ENCODE peak calls at places on chromosomes 3 and 15, in four cellular contexts. E, W, H and Z are unnamed samples.

GRCh38 chr3:71566776-71567175 is 16.8 kb downstream of the FOXP1 start:
- DNase-seq in W (no peak), H (no peak), E (no peak), Z (no peak)

GRCh38 chr3:34843479-34843870 is 795.9 kb upstream of the ARPP21 start:
- DNase-seq in H (no peak), W (no peak), E (no peak), Z (no peak)

GRCh38 chr15:40014390-40014789 is 24.6 kb downstream of the SRP14 start:
- DNase-seq in E (no peak), H (no peak), W (no peak), Z (no peak)

GRCh38 chr3:150345021-150345538 is 63.0 kb upstream of the TSC22D2 start:
- DNase-seq in E (peak; percentile 98), H (no peak), W (no peak), Z (no peak)

GRCh38 chr3:44981751-44982150 is 5.7 kb downstream of the EXOSC7 start:
- DNase-seq in W (no peak), H (no peak), E (no peak), Z (no peak)

GRCh38 chr15:73051811-73052678 is at the start of gene NEO1:
- DNase-seq in E (peak; percentile 29), W (no peak), H (peak; percentile 97), Z (peak; percentile 89)

GRCh38 chr3:186035277-186035676 is 73.6 kb downstream of the ETV5 start:
- DNase-seq in E (no peak), H (no peak), W (no peak), Z (no peak)

GRCh38 chr3:46977811-46978195 is 1.3 kb upstream of the CCDC12 start:
- DNase-seq in W (no peak), E (no peak), H (no peak), Z (no peak)

GRCh38 chr3:38473229-38473628 is 19.5 kb downstream of the ACVR2B start:
- DNase-seq in W (no peak), H (no peak), E (no peak), Z (no peak)

GRCh38 chr3:16697437-16698258 is 92.4 kb upstream of the DAZL start:
- DNase-seq in H (no peak), E (no peak), W (no peak), Z (no peak)

GRCh38 chr3:11200679-11200952 is 46.3 kb downstream of the HRH1 start:
- DNase-seq in W (no peak), H (no peak), E (no peak), Z (no peak)

GRCh38 chr3:120855665-120856437 is 52.2 kb upstream of the STXBP5L start:
- DNase-seq in W (no peak), H (no peak), E (no peak), Z (no peak)

GRCh38 chr3:100001514-100002270 is 112.6 kb downstream of the FILIP1L start:
- DNase-seq in E (no peak), H (no peak), W (no peak), Z (peak; percentile 70)

GRCh38 chr15:52018693-52019393 is at the start of gene MAPK6:
- DNase-seq in H (peak; percentile 100), E (peak; percentile 81), W (peak; percentile 71), Z (peak; percentile 95)

GRCh38 chr15:49428392-49429095 is 5.5 kb downstream of the FGF7 start:
- DNase-seq in E (no peak), W (no peak), H (no peak), Z (no peak)

DNA sequence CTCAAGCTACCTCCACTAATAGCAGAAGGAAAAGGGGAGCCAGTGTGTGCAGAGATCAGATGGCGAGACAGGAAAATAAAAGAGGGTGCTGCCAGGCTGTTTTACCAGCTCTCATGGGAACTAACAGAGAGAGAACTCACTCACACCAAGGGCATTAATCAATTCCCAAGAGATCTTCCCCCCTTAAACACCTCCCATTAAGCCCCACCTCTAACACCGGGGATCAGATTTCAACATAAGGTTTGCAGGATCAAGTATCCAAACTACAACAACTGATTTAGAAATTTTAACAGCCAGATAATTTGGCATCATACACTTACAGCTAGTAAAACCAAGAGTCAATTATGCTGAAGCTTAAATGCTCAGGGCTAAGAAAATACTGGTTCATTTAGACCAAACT is 18.9 kb downstream of the CD200 start:
- DNase-seq in H (no peak), E (no peak), W (no peak), Z (no peak)
- TF ChIP-seq JUND in H (no peak), E (no peak), W (no peak), Z (no peak)

DNA sequence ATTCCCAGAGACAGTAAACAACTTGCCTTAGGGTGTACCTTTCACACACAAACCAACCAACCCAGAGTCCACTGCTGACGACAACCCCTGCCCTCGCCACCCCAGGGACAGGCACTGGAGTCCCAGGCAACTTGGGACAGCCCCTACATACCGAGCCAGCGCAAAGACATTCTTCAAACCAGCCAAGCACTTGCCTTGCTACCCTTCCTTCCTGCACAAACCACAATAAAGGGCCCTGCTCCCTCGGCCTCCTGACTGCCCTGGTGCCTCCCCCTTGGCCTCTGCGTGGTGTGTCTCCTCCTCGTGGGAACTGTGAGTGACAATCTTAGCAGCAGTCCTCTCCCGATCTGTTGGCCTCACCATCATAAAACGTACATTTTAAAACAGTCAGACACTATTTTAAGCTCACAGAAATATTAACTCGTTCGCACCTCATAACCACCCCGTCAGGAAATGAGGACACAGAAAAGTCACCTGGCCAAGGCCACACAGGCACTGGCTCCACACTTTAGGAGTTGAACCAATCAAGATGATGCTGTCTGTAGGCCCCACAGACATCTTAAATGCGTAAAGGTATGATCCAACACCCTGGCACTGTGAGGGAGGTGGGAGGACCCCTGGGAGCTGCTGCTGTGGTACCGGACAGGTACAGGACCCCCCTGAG is 113.8 kb downstream of the ADCY5 start:
- DNase-seq in H (no peak), W (peak; percentile 7), E (no peak), Z (no peak)
- TF ChIP-seq JUND in H (no peak), W (no peak), E (no peak), Z (no peak)

DNA sequence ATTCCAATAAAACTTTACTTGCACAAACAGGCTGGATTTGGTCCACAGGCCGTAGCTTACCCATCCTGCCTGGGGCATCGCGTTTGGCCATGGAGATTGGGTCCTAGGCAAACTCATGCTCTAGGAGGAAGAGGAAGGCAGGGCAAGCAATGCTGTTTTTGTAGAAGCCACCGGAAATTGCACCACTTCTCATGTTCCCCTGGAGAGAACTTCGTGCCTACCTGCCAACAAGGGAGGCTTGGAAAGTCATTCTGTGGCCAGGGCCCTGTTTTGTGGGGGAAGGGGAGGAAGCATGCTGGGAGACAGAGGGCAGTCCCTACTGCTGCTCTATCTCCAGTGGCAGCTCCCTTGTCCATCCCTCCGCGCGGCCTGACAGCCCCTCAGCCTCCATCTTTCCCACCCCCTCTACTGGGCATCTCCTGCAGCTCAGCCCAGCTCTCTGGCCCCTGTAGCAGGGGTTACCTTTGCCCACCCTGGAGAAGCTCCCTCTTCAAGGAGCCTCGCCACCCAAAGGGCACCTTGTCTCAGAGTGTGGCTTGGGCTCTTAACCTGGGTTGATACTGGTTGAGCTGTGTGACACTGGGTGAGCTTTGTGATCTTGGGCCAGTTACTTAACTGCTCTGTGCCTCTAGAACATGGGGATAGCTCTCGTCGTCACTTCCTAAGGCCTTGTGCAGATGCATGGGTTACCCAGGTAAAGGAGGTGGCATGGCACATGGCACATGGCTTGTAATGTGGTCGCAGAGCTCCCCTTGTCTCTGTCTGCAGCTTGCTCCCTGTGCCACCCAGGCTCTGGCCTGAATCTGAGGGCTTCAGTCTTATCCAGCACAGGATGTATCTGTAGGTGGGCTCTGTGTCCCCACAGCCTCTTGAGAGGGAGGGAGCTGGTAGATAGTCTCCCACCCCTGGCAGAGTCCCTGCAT is 6.1 kb downstream of the ABTB1 start:
- DNase-seq in H (no peak), E (no peak), W (no peak), Z (no peak)
- TF ChIP-seq JUND in H (no peak), E (no peak), W (no peak), Z (no peak)

GRCh38 chr3:36244728-36245127 is 135.6 kb upstream of the STAC start:
- DNase-seq in H (no peak), W (no peak), E (no peak), Z (no peak)
- TF ChIP-seq JUND in H (peak; percentile 62), W (no peak), E (no peak), Z (no peak)

DNA sequence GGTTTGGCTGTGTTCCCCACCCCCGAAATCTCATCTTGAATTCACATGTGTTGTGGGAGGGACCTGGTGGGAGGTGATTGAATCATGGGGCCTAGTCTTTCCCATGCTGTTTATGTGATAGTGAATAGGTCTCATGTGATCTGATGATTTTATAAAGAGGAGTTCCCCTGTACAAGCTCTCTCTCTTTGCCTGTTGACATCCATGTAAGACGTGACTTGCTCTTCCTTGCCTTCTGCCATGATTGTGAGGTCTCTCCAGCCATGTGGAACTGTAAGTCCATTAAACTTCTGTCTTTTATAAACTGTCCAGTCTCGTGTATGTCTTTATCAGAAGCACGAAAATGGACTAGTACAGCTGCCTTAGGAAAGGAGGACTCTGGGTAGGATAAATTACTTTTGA is 976.7 kb downstream of the MCTP2 start:
- DNase-seq in H (no peak), W (no peak), E (no peak), Z (no peak)
- TF ChIP-seq JUND in H (no peak), W (no peak), E (no peak), Z (no peak)

DNA sequence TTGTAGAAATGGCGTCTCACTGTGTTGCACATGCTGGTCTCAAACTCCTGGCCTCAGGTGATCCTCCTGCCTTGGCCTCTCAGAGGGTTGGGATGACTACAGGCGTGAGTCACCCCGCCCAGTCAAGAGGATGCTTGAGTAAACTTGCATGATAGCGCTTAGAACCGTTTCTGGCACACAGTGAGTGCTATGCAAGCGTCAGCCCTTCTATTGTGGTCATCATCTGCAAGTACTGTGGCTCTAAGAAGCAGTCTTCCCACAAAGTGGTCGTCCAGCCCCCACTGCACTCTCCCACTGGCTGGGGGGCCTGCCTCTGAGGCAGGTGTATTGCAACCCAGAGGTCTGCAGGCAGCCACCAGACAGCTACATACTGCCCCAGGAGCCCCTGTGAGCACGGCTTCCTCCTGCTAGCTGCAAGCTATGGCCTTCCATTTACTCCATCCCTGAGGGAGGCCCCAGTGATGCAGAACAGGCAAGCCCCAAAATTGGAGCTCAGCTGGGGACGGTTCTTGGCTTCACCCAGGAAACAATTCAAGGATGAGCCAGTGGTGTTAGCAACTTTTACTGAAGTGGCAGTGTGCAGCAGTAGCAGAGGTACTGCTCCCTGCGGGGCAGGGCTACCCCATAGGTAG is 95.4 kb downstream of the LSM3 start:
- DNase-seq in E (no peak), W (no peak), H (no peak), Z (no peak)
- TF ChIP-seq JUND in E (no peak), W (no peak), H (no peak), Z (no peak)

GRCh38 chr15:68204361-68204760 is 771 bp downstream of the CALML4 start:
- DNase-seq in W (no peak), E (no peak), H (no peak), Z (no peak)

GRCh38 chr15:68205558-68205944 is 419 bp upstream of the CALML4 start:
- DNase-seq in W (no peak), H (no peak), E (no peak), Z (no peak)

GRCh38 chr15:68205949-68206539 is 912 bp upstream of the CALML4 start:
- DNase-seq in W (no peak), E (no peak), H (no peak), Z (no peak)

GRCh38 chr15:68203956-68204355 is 1.2 kb downstream of the CALML4 start:
- DNase-seq in W (no peak), E (no peak), H (no peak), Z (no peak)

GRCh38 chr15:68204776-68205557 is at the start of gene CALML4:
- DNase-seq in H (no peak), E (no peak), W (no peak), Z (no peak)
- TF ChIP-seq JUND in H (no peak), E (no peak), W (no peak), Z (no peak)